ENCODE peak calls at places on chromosomes 6 and 20, in five cellular contexts. R is tibial nerve, E is mammary epithelial cell, D is H9, F is MM.1S. O is an unnamed sample. For H3K9me3, the result is how much of the 10 kb centered on the place peaks cover.

GRCh38 chr6:170116643-170117042 is 174.2 kb downstream of the DLL1 start:
- DNase-seq in R (no peak), E (no peak), D (peak), F (no peak), O (no peak)

GRCh38 chr6:136037246-136037884 is 185.9 kb downstream of the PDE7B start:
- DNase-seq in R (no peak), E (peak), D (no peak), F (no peak), O (no peak)

GRCh38 chr6:31558631-31559500 is 11.5 kb downstream of the NFKBIL1 start:
- DNase-seq in R (peak), E (no peak), D (no peak), F (no peak), O (peak)

GRCh38 chr6:24126586-24127192 is 674 bp downstream of the NRSN1 start:
- DNase-seq in R (peak), E (peak), D (peak), F (peak), O (no peak)

GRCh38 chr6:158642097-158642601 is 2.4 kb downstream of the DYNLT1 start:
- DNase-seq in R (no peak), E (peak), D (no peak), F (no peak), O (no peak)

GRCh38 chr6:40511884-40512283 is 75.3 kb downstream of the LRFN2 start:
- DNase-seq in R (no peak), E (no peak), D (no peak), F (no peak), O (no peak)

GRCh38 chr6:50791900-50792508 is 26.7 kb upstream of the TFAP2B start:
- DNase-seq in R (peak), E (peak), D (no peak), F (peak), O (no peak)

GRCh38 chr20:46056970-46057855 is 28.2 kb downstream of the SLC12A5 start:
- DNase-seq in R (peak), E (peak), D (peak), F (no peak), O (no peak)

GRCh38 chr6:144607998-144608736 is 323.0 kb downstream of the UTRN start:
- DNase-seq in R (no peak), E (no peak), D (no peak), F (no peak), O (no peak)

GRCh38 chr20:59740621-59741020 is 136.3 kb downstream of the PHACTR3 start:
- DNase-seq in R (no peak), E (no peak), D (no peak), F (no peak), O (no peak)

GRCh38 chr20:59738851-59739250 is 134.5 kb downstream of the PHACTR3 start:
- DNase-seq in R (no peak), E (no peak), D (no peak), F (no peak), O (no peak)

GRCh38 chr20:59743308-59743707 is 139.0 kb downstream of the PHACTR3 start:
- DNase-seq in R (no peak), E (no peak), D (no peak), F (no peak), O (no peak)

GRCh38 chr20:59742351-59743095 is 138.2 kb downstream of the PHACTR3 start:
- DNase-seq in R (no peak), E (no peak), D (no peak), F (no peak), O (no peak)

GRCh38 chr20:59741073-59741472 is 136.7 kb downstream of the PHACTR3 start:
- DNase-seq in R (no peak), E (no peak), D (no peak), F (no peak), O (no peak)
- H3K9me3 ChIP-seq in R (under half), E (under half), D (under half), F (under half), O (under half)

GRCh38 chr6:137488736-137489409 is 5.3 kb downstream of the OLIG3 start:
- DNase-seq in R (no peak), E (no peak), D (peak), F (no peak), O (no peak)
- H3K9me3 ChIP-seq in R (under half), E (under half), D (under half), F (under half), O (under half)

GRCh38 chr6:376823-377571 is 14.6 kb upstream of the IRF4 start:
- DNase-seq in R (no peak), E (no peak), D (no peak), F (no peak), O (no peak)
- H3K9me3 ChIP-seq in R (under half), E (under half), D (half or more), F (under half), O (under half)

GRCh38 chr6:161212902-161213301 is 61.0 kb downstream of the AGPAT4 start:
- DNase-seq in R (no peak), E (no peak), D (no peak), F (no peak), O (no peak)

GRCh38 chr6:161214722-161215121 is 59.1 kb downstream of the AGPAT4 start:
- DNase-seq in R (no peak), E (no peak), D (no peak), F (no peak), O (no peak)

GRCh38 chr6:161215876-161216615 is 57.8 kb downstream of the AGPAT4 start:
- DNase-seq in R (no peak), E (no peak), D (no peak), F (no peak), O (no peak)

GRCh38 chr6:161216616-161217205 is 57.1 kb downstream of the AGPAT4 start:
- DNase-seq in R (no peak), E (no peak), D (no peak), F (no peak), O (no peak)

DNA sequence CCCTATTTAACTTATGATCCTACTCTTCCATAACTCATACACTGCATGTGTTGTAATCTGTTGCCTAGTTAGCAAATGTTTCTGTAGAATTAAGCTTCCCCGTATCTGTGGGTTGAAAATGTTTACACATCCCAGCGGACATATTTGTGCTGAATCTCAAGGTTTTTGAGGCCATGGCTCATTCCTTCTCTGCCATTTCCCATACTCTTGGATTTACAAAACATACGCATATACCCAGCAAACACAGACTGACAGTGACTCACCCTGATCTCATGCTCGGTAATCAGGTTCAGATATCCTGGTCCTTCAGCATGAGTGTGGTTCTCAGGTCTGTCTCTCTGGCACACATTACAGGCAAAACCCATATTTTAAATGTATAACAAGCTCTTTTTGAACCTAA is 58.7 kb downstream of the AGPAT4 start:
- DNase-seq in R (no peak), E (peak), D (no peak), F (no peak), O (no peak)
- H3K9me3 ChIP-seq in R (under half), E (under half), D (under half), F (under half), O (under half)

DNA sequence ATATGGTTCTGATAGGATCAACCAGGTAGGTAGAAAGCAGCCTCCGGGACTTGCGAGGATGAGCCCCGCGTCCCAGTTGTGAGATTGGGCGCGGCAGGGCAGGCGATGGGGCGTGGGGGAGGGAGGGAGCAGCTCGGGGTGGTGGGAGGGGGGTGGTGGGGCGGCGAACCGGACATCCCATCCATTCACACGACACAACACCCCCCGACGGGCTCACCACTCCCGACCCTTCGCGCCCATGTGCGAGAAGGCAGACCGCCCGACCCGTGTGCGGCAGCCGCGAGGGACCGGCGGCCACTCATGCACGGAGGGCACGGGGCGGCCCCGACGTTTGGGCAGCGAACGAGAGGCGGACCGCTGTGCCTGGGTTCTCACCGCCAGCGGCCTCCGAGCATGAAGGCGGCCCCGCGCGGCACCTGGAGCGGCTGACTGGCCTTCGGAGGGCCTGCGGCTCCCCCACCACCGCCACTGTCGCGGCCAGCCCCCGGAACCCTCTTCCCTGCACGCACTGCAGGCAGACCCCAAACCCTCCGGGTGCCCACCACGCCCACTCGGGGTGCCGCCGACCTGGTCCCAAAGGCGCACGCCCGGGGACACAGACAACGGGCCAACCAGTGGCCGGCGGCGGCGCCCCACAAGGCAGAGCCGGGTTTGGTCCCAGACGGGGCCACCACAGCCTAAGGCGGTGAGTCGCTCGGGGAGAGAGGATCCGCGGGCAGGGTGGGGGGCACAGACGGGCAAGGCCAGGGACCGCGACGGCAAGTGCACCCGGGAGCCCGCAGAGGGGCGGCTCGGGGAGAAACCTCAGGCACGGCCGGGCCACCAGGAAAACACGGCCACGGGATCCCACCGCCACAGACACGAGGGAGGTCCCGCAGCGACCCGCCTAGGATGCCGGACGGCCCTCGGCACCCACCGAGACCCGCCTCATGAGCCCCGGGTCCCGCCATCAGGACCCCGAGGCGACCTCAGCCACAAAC is 769.2 kb upstream of the DEFB115 start:
- DNase-seq in R (no peak), E (no peak), D (no peak), F (no peak), O (no peak)
- H3K9me3 ChIP-seq in R (under half), E (under half), D (half or more), F (under half), O (under half)

DNA sequence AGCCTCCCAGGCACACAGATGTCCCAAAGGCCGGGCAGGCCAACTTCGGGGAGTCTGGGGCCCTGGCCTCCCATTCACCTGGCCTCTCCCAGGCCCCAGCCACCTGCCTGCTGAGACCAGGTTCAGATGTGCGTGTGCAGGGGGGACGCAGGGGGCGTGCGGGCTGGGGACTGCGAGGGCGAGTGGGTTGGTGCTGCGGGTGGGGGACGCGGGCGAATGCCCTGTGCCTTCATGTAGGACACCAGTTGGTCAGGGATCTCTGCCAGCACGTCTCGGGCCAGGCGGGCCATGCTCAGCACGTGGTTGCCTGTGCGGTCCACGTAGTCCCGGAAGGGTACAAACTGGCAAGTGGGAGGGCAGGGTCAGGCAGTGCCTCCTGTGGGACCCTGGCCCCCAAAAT is 44.5 kb downstream of the RAB44 start:
- DNase-seq in R (no peak), E (no peak), D (no peak), F (no peak), O (no peak)
- H3K9me3 ChIP-seq in R (under half), E (under half), D (under half), F (under half), O (under half)

GRCh38 chr20:42444799-42445198 is 744.9 kb downstream of the PTPRT start:
- DNase-seq in R (no peak), E (no peak), D (no peak), F (no peak), O (no peak)
- H3K9me3 ChIP-seq in R (under half), E (under half), D (under half), F (under half), O (under half)

DNA sequence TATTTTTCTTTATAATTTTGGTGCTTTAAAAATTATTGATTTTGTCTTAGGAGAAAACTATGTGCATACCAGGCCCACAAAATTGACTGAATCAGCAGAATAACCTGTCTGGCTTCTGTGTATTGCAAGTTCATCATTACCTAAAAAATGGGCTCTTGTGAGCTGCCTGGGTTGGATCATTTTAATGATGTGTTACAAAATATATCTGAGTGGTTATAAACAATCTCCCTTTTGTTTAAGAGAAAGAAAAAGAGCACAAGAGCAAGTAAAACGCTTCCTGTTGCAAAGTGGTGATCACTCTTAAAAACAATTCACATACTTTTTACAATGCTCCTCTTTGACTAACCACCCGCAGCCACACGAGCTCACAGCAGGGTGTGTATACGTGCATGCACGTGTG is 335.0 kb downstream of the HDGFL1 start:
- DNase-seq in R (no peak), E (peak), D (no peak), F (no peak), O (no peak)
- H3K9me3 ChIP-seq in R (under half), E (under half), D (under half), F (under half), O (under half)

GRCh38 chr20:10580700-10581099 is 93.1 kb downstream of the JAG1 start:
- DNase-seq in R (no peak), E (no peak), D (no peak), F (no peak), O (no peak)
- H3K9me3 ChIP-seq in R (under half), E (under half), D (under half), F (under half), O (under half)

GRCh38 chr6:155341130-155341828 is 27.0 kb upstream of the TFB1M start:
- DNase-seq in R (no peak), E (peak), D (no peak), F (no peak), O (no peak)
- H3K9me3 ChIP-seq in R (under half), E (under half), D (under half), F (under half), O (under half)

O was measured in T-helper 17 cell.